ENCODE peak calls at places on chromosomes 1 and 21, in seven cellular contexts. D, Y, O, W, Q, M and P are unnamed samples.

GRCh38 chr1:206505702-206506375 is 1.5 kb upstream of the RASSF5 start:
- DNase-seq in Y (no peak), O (no peak), D (no peak), Q (peak), M (peak), W (no peak), P (peak)

GRCh38 chr1:102661481-102661880 is 446.8 kb downstream of the COL11A1 start:
- DNase-seq in O (no peak), W (no peak), Q (no peak), D (no peak), Y (no peak), M (no peak), P (no peak)

GRCh38 chr1:31760422-31760900 is 3.7 kb downstream of the ADGRB2 start:
- DNase-seq in Y (no peak), W (no peak), D (no peak), Q (no peak), O (no peak), M (peak), P (no peak)

GRCh38 chr1:184866991-184867788 is 107.1 kb downstream of the NIBAN1 start:
- DNase-seq in O (peak), M (no peak), Q (peak), Y (no peak), W (peak), D (peak), P (peak)

GRCh38 chr21:14918542-14918941 is 146.3 kb downstream of the NRIP1 start:
- DNase-seq in W (no peak), Y (no peak), D (no peak), M (no peak), Q (no peak), O (no peak), P (peak)

GRCh38 chr1:13808729-13809131 is 108.7 kb downstream of the PRDM2 start:
- DNase-seq in O (no peak), W (peak), Q (peak), M (no peak), Y (peak), D (peak), P (peak)

GRCh38 chr1:234760303-234760723 is 150.3 kb upstream of the IRF2BP2 start:
- DNase-seq in O (no peak), Y (no peak), Q (no peak), M (no peak), D (peak), W (no peak), P (no peak)

GRCh38 chr1:9842781-9843575 is 19.2 kb upstream of the CLSTN1 start:
- DNase-seq in Y (peak), M (no peak), O (no peak), Q (no peak), D (no peak), W (no peak), P (no peak)

GRCh38 chr1:47431534-47431933 is 6.3 kb upstream of the FOXD2 start:
- DNase-seq in M (no peak), Q (peak), W (peak), Y (no peak), D (peak), O (no peak), P (peak)

GRCh38 chr1:200107004-200107470 is 79.5 kb downstream of the NR5A2 start:
- DNase-seq in Y (no peak), Q (no peak), O (no peak), D (no peak), W (no peak), M (no peak), P (no peak)

GRCh38 chr1:996851-997727 is 2.8 kb downstream of the HES4 start:
- DNase-seq in M (no peak), Y (peak), O (no peak), W (no peak), Q (no peak), D (peak), P (no peak)

DNA sequence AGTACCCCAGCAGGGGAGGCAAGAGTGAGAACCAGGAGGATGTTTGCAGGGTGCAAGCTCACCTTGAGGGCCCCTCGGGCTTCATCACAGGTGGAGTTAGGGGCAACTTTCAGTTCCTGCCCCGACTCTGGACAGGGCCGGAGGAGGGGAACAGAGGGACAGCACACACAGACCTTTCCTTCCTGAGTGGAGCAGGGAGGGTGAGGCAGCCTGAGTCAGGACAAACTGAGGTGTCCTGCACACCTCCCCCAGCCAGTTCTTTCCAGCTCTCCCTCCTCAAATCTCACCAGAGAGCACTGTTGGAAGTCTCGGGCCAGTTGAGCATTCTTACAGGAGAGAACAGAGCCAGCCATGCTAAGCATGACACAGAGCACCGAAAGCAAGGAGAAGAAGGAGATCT is 1.5 kb downstream of the ENTREP3 start:
- DNase-seq in M (no peak), W (no peak), O (no peak), Y (no peak), D (no peak), Q (no peak), P (no peak)
- H3K4me3 ChIP-seq in M (peak), W (peak), O (peak), Y (peak), D (no peak), Q (peak), P (peak)

GRCh38 chr21:41359289-41359688 is 2.5 kb upstream of the MX2 start:
- DNase-seq in M (no peak), D (no peak), O (no peak), Q (no peak), W (no peak), Y (no peak), P (no peak)
- TF ChIP-seq CTCF in M (no peak), D (no peak), O (no peak), Q (no peak), W (no peak), Y (no peak), P (no peak)

GRCh38 chr1:6435129-6435528 is 10.6 kb downstream of the ESPN start:
- DNase-seq in W (no peak), M (no peak), Y (no peak), O (no peak), D (no peak), Q (no peak), P (no peak)

GRCh38 chr1:6440198-6441126 is 15.9 kb downstream of the ESPN start:
- DNase-seq in Q (peak), Y (no peak), W (no peak), O (no peak), M (no peak), D (peak), P (peak)

GRCh38 chr1:6435547-6435946 is 11.0 kb downstream of the ESPN start:
- DNase-seq in Q (no peak), O (no peak), D (no peak), W (no peak), M (no peak), Y (no peak), P (no peak)

GRCh38 chr1:6441586-6441985 is 17.0 kb downstream of the ESPN start:
- DNase-seq in W (no peak), O (no peak), M (no peak), Y (no peak), D (no peak), Q (no peak), P (no peak)

DNA sequence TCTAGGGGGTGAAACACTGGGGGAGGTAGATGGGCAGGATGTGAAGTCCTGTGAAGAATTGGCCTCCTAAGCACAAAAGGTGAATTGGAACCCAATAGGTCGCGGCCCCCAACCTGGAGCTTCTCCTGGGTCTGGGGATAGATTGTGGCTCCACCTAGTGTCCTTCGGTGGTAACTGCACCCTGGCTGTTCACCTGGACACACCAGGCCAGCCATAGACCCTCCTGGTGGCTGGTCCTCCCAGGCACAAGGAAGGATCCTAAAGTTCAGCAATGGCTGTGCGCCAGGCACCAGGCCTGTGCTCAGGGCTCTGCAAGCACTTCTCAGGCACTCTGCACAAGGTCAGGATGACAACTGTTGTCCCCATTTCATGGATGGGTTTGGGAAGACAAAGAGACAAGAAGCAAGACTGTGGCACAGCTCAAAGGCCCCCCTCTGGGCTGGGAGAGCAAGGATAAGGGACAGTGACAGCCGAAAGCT is 13.5 kb downstream of the ESPN start:
- DNase-seq in W (peak), O (peak), Y (no peak), D (peak), M (peak), Q (peak), P (no peak)
- H3K4me3 ChIP-seq in W (no peak), O (no peak), Y (no peak), D (no peak), M (no peak), Q (no peak), P (no peak)

GRCh38 chr1:107670397-107670796 is 294.6 kb downstream of the VAV3 start:
- DNase-seq in Y (no peak), O (no peak), W (no peak), D (no peak), M (no peak), Q (no peak), P (no peak)
- TF ChIP-seq CTCF in Y (no peak), O (no peak), W (no peak), D (no peak), M (no peak), Q (no peak), P (no peak)

GRCh38 chr1:96966536-96967138 is 245.1 kb downstream of the PTBP2 start:
- DNase-seq in Q (peak), Y (peak), O (peak), D (peak), M (peak), W (peak), P (peak)
- H3K4me3 ChIP-seq in Q (peak), Y (no peak), O (no peak), D (no peak), M (peak), W (no peak), P (no peak)

GRCh38 chr1:51719146-51719545 is 102.3 kb downstream of the OSBPL9 start:
- DNase-seq in O (no peak), W (no peak), M (no peak), Q (no peak), D (peak), Y (no peak), P (no peak)
- TF ChIP-seq CTCF in O (peak), W (no peak), M (no peak), Q (no peak), D (no peak), Y (no peak), P (no peak)

DNA sequence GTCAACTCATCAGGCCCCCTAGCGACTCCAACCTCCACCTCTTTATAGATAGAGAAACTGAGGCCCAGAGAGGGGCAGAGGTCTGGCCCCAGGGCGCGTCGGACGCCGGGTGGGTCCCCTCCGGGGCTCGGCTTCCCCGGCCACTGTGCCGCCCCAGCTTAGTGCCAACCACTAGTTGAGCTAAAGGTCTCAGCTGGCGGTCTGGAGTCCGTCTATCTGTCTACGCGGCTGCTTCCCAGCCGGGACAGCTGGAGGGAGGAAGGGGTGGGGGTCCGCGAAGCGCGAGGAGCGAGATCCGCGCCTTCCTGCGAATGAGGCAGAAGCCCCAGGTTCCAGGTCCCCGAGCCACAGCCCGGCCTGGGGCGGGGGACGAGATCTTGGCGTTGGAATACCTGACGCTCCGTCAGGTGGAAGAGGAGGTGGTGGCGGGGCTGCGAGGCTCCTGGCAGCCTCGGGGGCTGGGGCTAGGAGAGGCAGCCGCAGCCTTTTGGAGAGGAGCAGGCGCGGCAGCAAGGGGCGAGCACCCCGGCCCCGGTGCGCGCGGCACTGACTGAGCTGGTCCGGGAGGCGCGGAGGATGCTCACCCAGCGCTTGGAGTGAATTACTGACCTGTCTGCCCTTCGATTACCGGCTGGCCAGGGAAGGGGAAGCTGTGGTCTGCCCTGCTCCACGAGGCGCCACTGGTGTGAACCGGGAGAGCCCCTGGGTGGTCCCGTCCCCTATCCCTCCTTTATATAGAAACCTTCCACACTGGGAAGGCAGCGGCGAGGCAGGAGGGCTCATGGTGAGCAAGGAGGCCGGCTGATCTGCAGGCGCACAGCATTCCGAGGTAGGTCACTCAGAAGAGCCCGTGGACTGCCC is 948 bp downstream of the PODN start:
- DNase-seq in O (no peak), W (no peak), Y (peak), M (no peak), Q (no peak), D (no peak), P (no peak)
- H3K4me3 ChIP-seq in O (no peak), W (no peak), Y (peak), M (no peak), Q (peak), D (no peak), P (peak)

GRCh38 chr1:116854294-116854693 is 55.4 kb upstream of the PTGFRN start:
- DNase-seq in M (no peak), Q (peak), O (no peak), W (no peak), D (no peak), Y (no peak), P (no peak)
- TF ChIP-seq CTCF in M (peak), Q (no peak), O (peak), W (no peak), D (no peak), Y (no peak), P (no peak)

DNA sequence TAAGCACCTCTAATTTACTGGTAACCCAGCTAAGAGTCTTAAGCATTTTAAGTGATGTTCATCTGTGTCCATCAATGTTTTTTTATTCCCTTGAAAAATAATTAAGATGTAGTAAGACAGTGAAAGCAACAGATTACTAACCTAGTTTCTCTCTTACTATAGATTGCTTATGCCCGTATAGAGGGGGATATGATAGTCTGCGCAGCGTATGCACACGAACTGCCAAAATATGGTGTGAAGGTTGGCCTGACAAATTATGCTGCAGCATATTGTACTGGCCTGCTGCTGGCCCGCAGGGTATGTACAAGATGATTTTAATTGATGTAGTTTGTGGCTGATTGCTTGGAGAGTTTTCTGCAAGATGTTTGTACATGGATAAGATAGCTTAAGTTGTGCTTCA is 2.8 kb downstream of the RPL5 start:
- DNase-seq in D (no peak), M (no peak), O (no peak), Y (no peak), Q (no peak), W (no peak), P (no peak)
- H3K4me3 ChIP-seq in D (peak), M (peak), O (peak), Y (peak), Q (peak), W (no peak), P (no peak)

DNA sequence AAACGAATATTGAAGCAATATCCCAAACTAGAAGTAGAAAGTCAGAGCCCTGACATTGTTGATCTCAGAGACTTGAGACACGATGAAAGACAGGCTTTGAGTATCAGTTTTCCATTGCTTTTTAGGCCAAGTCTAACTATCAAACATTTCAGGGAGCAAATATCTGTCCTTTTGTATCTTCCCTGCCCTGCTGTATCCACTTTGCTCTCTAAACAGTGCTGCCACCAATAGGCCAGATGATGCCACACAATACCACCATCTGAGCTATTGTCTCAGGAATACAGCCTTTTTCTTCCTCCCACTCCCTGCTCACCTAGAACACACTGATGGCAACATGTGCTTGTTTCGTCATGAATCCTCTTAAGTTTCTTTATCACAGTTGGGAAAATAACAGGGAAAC is 62.6 kb upstream of the SPAG17 start:
- DNase-seq in O (no peak), Q (peak), W (peak), D (peak), Y (no peak), M (peak), P (peak)
- TF ChIP-seq CTCF in O (peak), Q (peak), W (peak), D (peak), Y (no peak), M (no peak), P (peak)